ENCODE peak calls at places on chromosomes 12 and 14, in four cellular contexts. One of them, this sample, is unnamed.

GRCh38 chr12:63889721-63890509 is 45.4 kb downstream of the SRGAP1 start:
- DNase-seq in activated CD4-positive, alpha-beta T cell treated with anti-CD3 and anti-CD28 coated beads, Interleukin-2, amount 50 U/mL, for 1 hour: no peak
- DNase-seq in ELR: peak
- DNase-seq in effector CD4-positive, alpha-beta T cell: no peak
- DNase-seq in this sample: no peak

GRCh38 chr12:130826151-130826801 is 12.8 kb downstream of the STX2 start:
- DNase-seq in activated CD4-positive, alpha-beta T cell treated with anti-CD3 and anti-CD28 coated beads, Interleukin-2, amount 50 U/mL, for 1 hour: peak
- DNase-seq in ELR: peak
- DNase-seq in effector CD4-positive, alpha-beta T cell: peak
- DNase-seq in this sample: peak

GRCh38 chr12:124286414-124286813 is 8.5 kb upstream of the RFLNA start:
- DNase-seq in effector CD4-positive, alpha-beta T cell: no peak
- DNase-seq in ELR: no peak
- DNase-seq in activated CD4-positive, alpha-beta T cell treated with anti-CD3 and anti-CD28 coated beads, Interleukin-2, amount 50 U/mL, for 1 hour: no peak
- DNase-seq in this sample: no peak

GRCh38 chr12:75781532-75782046 is 250.0 kb downstream of the PHLDA1 start:
- DNase-seq in ELR: peak
- DNase-seq in activated CD4-positive, alpha-beta T cell treated with anti-CD3 and anti-CD28 coated beads, Interleukin-2, amount 50 U/mL, for 1 hour: no peak
- DNase-seq in effector CD4-positive, alpha-beta T cell: no peak
- DNase-seq in this sample: peak

GRCh38 chr12:123591702-123592481 is 7.5 kb downstream of the TMED2 start:
- DNase-seq in effector CD4-positive, alpha-beta T cell: no peak
- DNase-seq in activated CD4-positive, alpha-beta T cell treated with anti-CD3 and anti-CD28 coated beads, Interleukin-2, amount 50 U/mL, for 1 hour: no peak
- DNase-seq in ELR: no peak
- DNase-seq in this sample: peak

GRCh38 chr12:122961551-122962329 is 4.5 kb downstream of the ABCB9 start:
- DNase-seq in ELR: no peak
- DNase-seq in effector CD4-positive, alpha-beta T cell: no peak
- DNase-seq in activated CD4-positive, alpha-beta T cell treated with anti-CD3 and anti-CD28 coated beads, Interleukin-2, amount 50 U/mL, for 1 hour: no peak
- DNase-seq in this sample: no peak

GRCh38 chr12:56995930-56996496 is 10.3 kb downstream of the ZBTB39 start:
- DNase-seq in effector CD4-positive, alpha-beta T cell: no peak
- DNase-seq in activated CD4-positive, alpha-beta T cell treated with anti-CD3 and anti-CD28 coated beads, Interleukin-2, amount 50 U/mL, for 1 hour: no peak
- DNase-seq in ELR: no peak
- DNase-seq in this sample: no peak

GRCh38 chr14:94906577-94906976 is 136.7 kb upstream of the GSC start:
- DNase-seq in effector CD4-positive, alpha-beta T cell: no peak
- DNase-seq in ELR: no peak
- DNase-seq in activated CD4-positive, alpha-beta T cell treated with anti-CD3 and anti-CD28 coated beads, Interleukin-2, amount 50 U/mL, for 1 hour: no peak
- DNase-seq in this sample: no peak

GRCh38 chr12:115096673-115097349 is 412.8 kb upstream of the TBX3 start:
- DNase-seq in ELR: peak
- DNase-seq in effector CD4-positive, alpha-beta T cell: no peak
- DNase-seq in activated CD4-positive, alpha-beta T cell treated with anti-CD3 and anti-CD28 coated beads, Interleukin-2, amount 50 U/mL, for 1 hour: no peak
- DNase-seq in this sample: peak

GRCh38 chr14:36019126-36019525 is 157.4 kb downstream of the PTCSC3 start:
- DNase-seq in ELR: no peak
- DNase-seq in activated CD4-positive, alpha-beta T cell treated with anti-CD3 and anti-CD28 coated beads, Interleukin-2, amount 50 U/mL, for 1 hour: no peak
- DNase-seq in effector CD4-positive, alpha-beta T cell: no peak
- DNase-seq in this sample: peak

GRCh38 chr14:24054324-24054641 is 2.5 kb downstream of the CARMIL3 start:
- DNase-seq in ELR: no peak
- DNase-seq in effector CD4-positive, alpha-beta T cell: no peak
- DNase-seq in activated CD4-positive, alpha-beta T cell treated with anti-CD3 and anti-CD28 coated beads, Interleukin-2, amount 50 U/mL, for 1 hour: no peak
- DNase-seq in this sample: no peak

GRCh38 chr12:124165695-124166094 is 129.2 kb upstream of the RFLNA start:
- DNase-seq in effector CD4-positive, alpha-beta T cell: no peak
- DNase-seq in activated CD4-positive, alpha-beta T cell treated with anti-CD3 and anti-CD28 coated beads, Interleukin-2, amount 50 U/mL, for 1 hour: no peak
- DNase-seq in ELR: no peak
- DNase-seq in this sample: no peak

GRCh38 chr12:1282670-1283361 is 291.8 kb downstream of the ERC1 start:
- DNase-seq in effector CD4-positive, alpha-beta T cell: no peak
- DNase-seq in ELR: no peak
- DNase-seq in activated CD4-positive, alpha-beta T cell treated with anti-CD3 and anti-CD28 coated beads, Interleukin-2, amount 50 U/mL, for 1 hour: no peak
- DNase-seq in this sample: no peak

GRCh38 chr14:24965934-24966593 is 83.9 kb downstream of the STXBP6 start:
- DNase-seq in effector CD4-positive, alpha-beta T cell: no peak
- DNase-seq in activated CD4-positive, alpha-beta T cell treated with anti-CD3 and anti-CD28 coated beads, Interleukin-2, amount 50 U/mL, for 1 hour: no peak
- DNase-seq in ELR: peak
- DNase-seq in this sample: peak

GRCh38 chr12:67698711-67699603 is 50.4 kb downstream of the DYRK2 start:
- DNase-seq in activated CD4-positive, alpha-beta T cell treated with anti-CD3 and anti-CD28 coated beads, Interleukin-2, amount 50 U/mL, for 1 hour: peak
- DNase-seq in ELR: peak
- DNase-seq in effector CD4-positive, alpha-beta T cell: peak
- DNase-seq in this sample: peak

GRCh38 chr12:49825360-49825970 is 2.7 kb downstream of the NCKAP5L start:
- DNase-seq in effector CD4-positive, alpha-beta T cell: no peak
- DNase-seq in ELR: peak
- DNase-seq in activated CD4-positive, alpha-beta T cell treated with anti-CD3 and anti-CD28 coated beads, Interleukin-2, amount 50 U/mL, for 1 hour: no peak
- DNase-seq in this sample: no peak

GRCh38 chr12:52798671-52799497 is 3.0 kb upstream of the KRT3 start:
- DNase-seq in effector CD4-positive, alpha-beta T cell: no peak
- DNase-seq in ELR: peak
- DNase-seq in activated CD4-positive, alpha-beta T cell treated with anti-CD3 and anti-CD28 coated beads, Interleukin-2, amount 50 U/mL, for 1 hour: no peak
- DNase-seq in this sample: peak

GRCh38 chr14:41743140-41743539 is 136.5 kb downstream of the LRFN5 start:
- DNase-seq in effector CD4-positive, alpha-beta T cell: no peak
- DNase-seq in ELR: no peak
- DNase-seq in activated CD4-positive, alpha-beta T cell treated with anti-CD3 and anti-CD28 coated beads, Interleukin-2, amount 50 U/mL, for 1 hour: no peak
- DNase-seq in this sample: no peak